ENCODE peak calls at places on chromosome 9, in four cellular contexts. K is heart left ventricle, R is HFF-Myc, I is Calu3. B is an unnamed sample.

GRCh38 chr9:72332351-72332750 is 32.7 kb downstream of the ZFAND5 start:
- DNase-seq in R (no peak), K (no peak), I (no peak), B (no peak)

GRCh38 chr9:19404278-19405075 is 4.3 kb upstream of the ACER2 start:
- DNase-seq in K (no peak), R (no peak), I (peak), B (no peak)

GRCh38 chr9:114153761-114154596 is 1.4 kb upstream of the COL27A1 start:
- DNase-seq in K (peak), R (no peak), I (peak), B (peak)

GRCh38 chr9:6819112-6819511 is 61.3 kb downstream of the KDM4C start:
- DNase-seq in K (no peak), R (no peak), I (no peak), B (no peak)

GRCh38 chr9:70553718-70554673 is 139.5 kb upstream of the KLF9 start:
- DNase-seq in R (no peak), I (no peak), K (peak), B (no peak)

GRCh38 chr9:113057193-113057592 is 669 bp upstream of the ZFP37 start:
- DNase-seq in K (no peak), R (no peak), I (no peak), B (no peak)

GRCh38 chr9:33051149-33051548 is 25.3 kb downstream of the SMU1 start:
- DNase-seq in R (no peak), K (no peak), I (no peak), B (no peak)

GRCh38 chr9:20948703-20949102 is 82.7 kb downstream of the HACD4 start:
- DNase-seq in R (no peak), K (no peak), I (no peak), B (no peak)

GRCh38 chr9:133127340-133127981 is 6.4 kb upstream of the RALGDS start:
- DNase-seq in R (no peak), K (peak), I (peak), B (no peak)

GRCh38 chr9:87733273-87734054 is 7.5 kb downstream of the CTSL start:
- DNase-seq in K (no peak), R (no peak), I (no peak), B (no peak)

GRCh38 chr9:4077499-4078102 is 222.3 kb downstream of the GLIS3 start:
- DNase-seq in K (peak), R (peak), I (peak), B (peak)

GRCh38 chr9:89481161-89481915 is 16.6 kb downstream of the SEMA4D start:
- DNase-seq in R (no peak), I (no peak), K (no peak), B (no peak)

GRCh38 chr9:76688471-76689238 is 75.6 kb upstream of the PCA3 start:
- DNase-seq in K (no peak), I (no peak), R (no peak), B (no peak)

GRCh38 chr9:71524446-71524845 is 243.9 kb downstream of the CEMIP2 start:
- DNase-seq in R (no peak), K (no peak), I (no peak), B (no peak)

GRCh38 chr9:135156525-135157510 is 69.3 kb downstream of the OLFM1 start:
- DNase-seq in K (peak), I (peak), R (peak), B (peak)

GRCh38 chr9:22068369-22068768 is 59.3 kb upstream of the CDKN2B start:
- DNase-seq in K (no peak), R (no peak), I (no peak), B (no peak)

GRCh38 chr9:121703014-121703734 is 51.7 kb downstream of the DAB2IP start:
- DNase-seq in I (no peak), K (no peak), R (no peak), B (no peak)
- TF ChIP-seq CTCF in I (no peak), K (no peak), R (peak), B (no peak)

GRCh38 chr9:15641301-15641700 is 88.5 kb downstream of the CCDC171 start:
- DNase-seq in R (no peak), K (no peak), I (no peak), B (no peak)

DNA sequence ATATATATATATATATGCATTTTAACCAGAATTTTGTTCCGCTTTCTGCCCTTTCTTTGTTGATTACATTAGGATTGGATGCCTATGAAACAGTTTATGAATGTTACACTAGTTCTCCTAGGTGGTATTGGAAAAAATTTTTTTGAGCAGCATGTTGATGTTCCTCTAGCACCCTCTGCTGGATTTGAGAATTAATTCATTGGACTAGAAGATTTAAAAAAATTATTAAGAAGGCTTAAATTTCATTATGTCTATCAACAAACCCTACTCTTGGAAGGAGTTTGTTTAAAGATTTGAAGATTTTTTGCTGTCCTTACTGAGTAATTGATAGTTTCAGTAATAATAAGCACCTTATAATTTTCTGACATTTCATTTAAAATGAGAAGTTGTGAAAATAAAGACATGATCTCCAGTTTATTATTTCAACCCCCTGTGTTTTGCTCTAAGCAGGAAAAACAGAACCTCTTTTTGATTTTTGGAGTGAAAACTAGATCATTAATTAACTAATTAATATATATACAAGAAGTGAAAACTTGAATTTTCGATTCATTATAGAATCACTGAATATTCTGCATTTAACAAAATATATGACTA is 89.6 kb downstream of the CCDC171 start:
- DNase-seq in I (no peak), R (peak), K (no peak), B (no peak)
- TF ChIP-seq CTCF in I (peak), R (peak), K (peak), B (peak)

DNA sequence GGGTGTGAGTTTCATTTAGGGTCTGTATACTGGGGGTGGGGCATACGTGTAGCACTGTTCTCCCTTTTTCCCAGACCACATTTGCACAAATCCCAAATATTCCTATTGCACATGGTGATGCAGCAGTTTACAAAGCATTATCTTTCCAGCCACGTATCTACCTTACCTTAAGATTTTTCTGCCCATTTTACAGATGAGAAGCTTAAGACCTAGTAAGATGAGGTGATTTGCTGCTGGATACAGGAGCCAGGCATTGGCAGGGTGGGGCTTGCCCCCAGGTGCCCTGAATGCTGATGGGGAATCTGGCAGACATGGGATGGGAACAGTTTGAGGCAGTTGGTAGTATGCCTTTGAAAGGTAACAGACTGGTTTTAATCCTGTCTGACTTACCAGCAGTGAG is 12.5 kb downstream of the LHX2 start:
- DNase-seq in K (no peak), R (no peak), I (no peak), B (no peak)
- TF ChIP-seq CTCF in K (no peak), R (no peak), I (no peak), B (no peak)

GRCh38 chr9:97160255-97160654 is 121.3 kb upstream of the CTSV start:
- DNase-seq in I (no peak), K (no peak), R (no peak), B (no peak)
- TF ChIP-seq CTCF in I (no peak), K (no peak), R (no peak), B (no peak)

B was measured in endothelial cell.